ENCODE peak calls at places on chromosomes 6 and 20, in five cellular contexts. H is uterus; X is activated CD4-positive, CD25-positive, alpha-beta regulatory T cell; C is stimulated activated CD4-positive, alpha-beta T cell treated with anti-CD3 and anti-CD28 coated beads, Interleukin-1b, Interleukin-23, amount 100 ng/mL, for 1 hour; Z is NCI-H526 treated with DMSO at 0.1 percent for 48 hours. Q is an unnamed sample.

GRCh38 chr20:5918856-5919633 is 31.3 kb downstream of the TRMT6 start:
- DNase-seq in H (no peak), X (no peak), C (no peak), Z (no peak), Q (no peak)

GRCh38 chr6:154292066-154292465 is 64.5 kb downstream of the IPCEF1 start:
- DNase-seq in H (no peak), X (no peak), C (no peak), Z (no peak), Q (no peak)

GRCh38 chr20:22312744-22313346 is 271.5 kb downstream of the FOXA2 start:
- DNase-seq in H (no peak), X (no peak), C (no peak), Z (peak), Q (peak)

GRCh38 chr6:28137458-28138020 is 4.1 kb upstream of the ZKSCAN8 start:
- DNase-seq in H (no peak), X (no peak), C (no peak), Z (no peak), Q (no peak)

GRCh38 chr6:111703723-111704122 is 98.0 kb upstream of the TRAF3IP2 start:
- DNase-seq in H (no peak), X (no peak), C (no peak), Z (no peak), Q (no peak)

GRCh38 chr6:145569140-145569539 is 166.2 kb downstream of the EPM2A start:
- DNase-seq in H (no peak), X (no peak), C (no peak), Z (no peak), Q (no peak)

GRCh38 chr6:27096834-27097511 is 150.5 kb upstream of the PRSS16 start:
- DNase-seq in H (no peak), X (no peak), C (no peak), Z (no peak), Q (no peak)

GRCh38 chr6:56374841-56375369 is 127.5 kb upstream of the COL21A1 start:
- DNase-seq in H (peak), X (no peak), C (no peak), Z (no peak), Q (no peak)

GRCh38 chr6:156883497-156884252 is 106.5 kb downstream of the ARID1B start:
- DNase-seq in H (no peak), X (peak), C (no peak), Z (peak), Q (no peak)

GRCh38 chr20:58374906-58375760 is 13.9 kb upstream of the VAPB start:
- DNase-seq in H (no peak), X (no peak), C (no peak), Z (no peak), Q (no peak)

GRCh38 chr20:53834749-53835148 is 235.6 kb downstream of the BCAS1 start:
- DNase-seq in H (no peak), X (no peak), C (no peak), Z (no peak), Q (no peak)

GRCh38 chr20:8360035-8360434 is 228.0 kb downstream of the PLCB1 start:
- DNase-seq in H (no peak), X (no peak), C (no peak), Z (no peak), Q (no peak)

GRCh38 chr6:30828027-30828962 is 56.0 kb upstream of the DDR1 start:
- DNase-seq in H (peak), X (peak), C (peak), Z (peak), Q (peak)

GRCh38 chr20:33229843-33230242 is 6.0 kb upstream of the BPIFA1 start:
- DNase-seq in H (no peak), X (no peak), C (no peak), Z (no peak), Q (no peak)

GRCh38 chr6:158057213-158057987 is 75.7 kb downstream of the SYNJ2 start:
- DNase-seq in H (no peak), X (no peak), C (no peak), Z (no peak), Q (no peak)

GRCh38 chr20:17579369-17580039 is 9.6 kb downstream of the DSTN start:
- DNase-seq in H (no peak), X (no peak), C (no peak), Z (no peak), Q (no peak)

GRCh38 chr20:19735446-19735845 is 22.6 kb upstream of the RIN2 start:
- DNase-seq in H (peak), X (no peak), C (no peak), Z (no peak), Q (no peak)

GRCh38 chr6:39218868-39219567 is 10.3 kb downstream of the KCNK5 start:
- DNase-seq in H (no peak), X (no peak), C (no peak), Z (no peak), Q (no peak)

GRCh38 chr6:89050155-89050554 is 30.4 kb upstream of the PNRC1 start:
- DNase-seq in H (peak), X (no peak), C (no peak), Z (no peak), Q (no peak)

GRCh38 chr20:24148372-24148771 is 159.8 kb upstream of the GGTLC1 start:
- DNase-seq in H (no peak), X (no peak), C (no peak), Z (no peak), Q (no peak)

GRCh38 chr6:131597448-131597847 is 24.4 kb downstream of the ARG1 start:
- DNase-seq in H (no peak), X (no peak), C (no peak), Z (no peak), Q (no peak)

GRCh38 chr6:135146160-135146920 is 34.8 kb upstream of the MYB start:
- DNase-seq in H (no peak), X (no peak), C (no peak), Z (no peak), Q (no peak)

GRCh38 chr20:45833883-45834796 is 541 bp downstream of the SNX21 start:
- DNase-seq in H (peak), X (peak), C (peak), Z (peak), Q (peak)

GRCh38 chr6:39929039-39929732 is 5.1 kb downstream of the MOCS1 start:
- DNase-seq in H (no peak), X (no peak), C (no peak), Z (no peak), Q (no peak)

GRCh38 chr6:10643214-10643641 is 51.2 kb downstream of the C6orf52 start:
- DNase-seq in H (no peak), X (no peak), C (no peak), Z (no peak), Q (peak)

GRCh38 chr6:151018911-151019795 is 153.7 kb downstream of the MTHFD1L start:
- DNase-seq in H (no peak), X (no peak), C (no peak), Z (no peak), Q (no peak)

GRCh38 chr20:25525857-25526256 is 59.5 kb downstream of the NINL start:
- DNase-seq in H (no peak), X (no peak), C (no peak), Z (no peak), Q (no peak)

GRCh38 chr6:84524636-84525035 is 239.8 kb downstream of the TBX18 start:
- DNase-seq in H (no peak), X (no peak), C (no peak), Z (no peak), Q (no peak)

GRCh38 chr6:126890055-126890454 is 228.4 kb upstream of the RSPO3 start:
- DNase-seq in H (no peak), X (no peak), C (no peak), Z (no peak), Q (no peak)

GRCh38 chr20:58214310-58214709 is 14.1 kb downstream of the ANKRD60 start:
- DNase-seq in H (no peak), X (no peak), C (no peak), Z (no peak), Q (no peak)

GRCh38 chr6:127586372-127586771 is 9.4 kb downstream of the C6orf58 start:
- DNase-seq in H (no peak), X (no peak), C (no peak), Z (no peak), Q (no peak)

GRCh38 chr6:118697554-118697953 is 46.2 kb upstream of the CEP85L start:
- DNase-seq in H (no peak), X (no peak), C (no peak), Z (peak), Q (no peak)

GRCh38 chr6:36350681-36351091 is 14.0 kb upstream of the BNIP5 start:
- DNase-seq in H (peak), X (no peak), C (no peak), Z (no peak), Q (no peak)

GRCh38 chr6:76682842-76683241 is 610.4 kb upstream of the IMPG1 start:
- DNase-seq in H (no peak), X (no peak), C (no peak), Z (no peak), Q (no peak)

GRCh38 chr20:12825180-12825579 is 183.6 kb upstream of the SPTLC3 start:
- DNase-seq in H (no peak), X (no peak), C (no peak), Z (no peak), Q (no peak)

Q was measured in globus pallidus.